ENCODE peak calls at places on chromosomes 5 and 9, in eight cellular contexts. One of them, this sample, is unnamed.
A peak's percentile ranks its signal among the peaks of the same experiment; 100 is the strongest.

GRCh38 chr5:60287174-60287771 is 393.7 kb upstream of the PDE4D start:
- DNase-seq in stomach: peak; percentile 46
- DNase-seq in suprapubic skin: no peak
- DNase-seq in A549: peak; percentile 88
- DNase-seq in body of pancreas: peak; percentile 71
- DNase-seq in K562: peak; percentile 66
- DNase-seq in IMR-90: peak; percentile 16
- DNase-seq in uterus: no peak
- DNase-seq in this sample: no peak

GRCh38 chr5:92552206-92553160 is 1028.5 kb downstream of the NR2F1-AS1 start:
- DNase-seq in stomach: no peak
- DNase-seq in suprapubic skin: no peak
- DNase-seq in A549: peak; percentile 93
- DNase-seq in body of pancreas: no peak
- DNase-seq in K562: no peak
- DNase-seq in IMR-90: peak; percentile 99
- DNase-seq in uterus: no peak
- DNase-seq in this sample: no peak

GRCh38 chr9:16727452-16728127 is 142.9 kb downstream of the BNC2 start:
- DNase-seq in stomach: no peak
- DNase-seq in suprapubic skin: no peak
- DNase-seq in A549: no peak
- DNase-seq in body of pancreas: no peak
- DNase-seq in K562: no peak
- DNase-seq in IMR-90: peak; percentile 39
- DNase-seq in uterus: no peak
- DNase-seq in this sample: no peak

GRCh38 chr5:180825768-180826525 is 23.3 kb upstream of the MGAT1 start:
- DNase-seq in stomach: peak; percentile 88
- DNase-seq in suprapubic skin: no peak
- DNase-seq in A549: no peak
- DNase-seq in body of pancreas: peak; percentile 94
- DNase-seq in K562: no peak
- DNase-seq in IMR-90: peak; percentile 85
- DNase-seq in uterus: no peak
- DNase-seq in this sample: no peak

GRCh38 chr5:72523960-72524582 is 16.9 kb upstream of the ZNF366 start:
- DNase-seq in stomach: no peak
- DNase-seq in suprapubic skin: no peak
- DNase-seq in A549: peak; percentile 83
- DNase-seq in body of pancreas: no peak
- DNase-seq in K562: peak; percentile 75
- DNase-seq in IMR-90: peak; percentile 88
- DNase-seq in uterus: no peak
- DNase-seq in this sample: no peak

GRCh38 chr5:68953151-68953884 is 140.5 kb upstream of the SLC30A5 start:
- DNase-seq in stomach: no peak
- DNase-seq in suprapubic skin: no peak
- DNase-seq in A549: no peak
- DNase-seq in body of pancreas: no peak
- DNase-seq in K562: no peak
- DNase-seq in IMR-90: no peak
- DNase-seq in uterus: peak; percentile 56
- DNase-seq in this sample: no peak

GRCh38 chr9:366620-367019 is 152.0 kb downstream of the DOCK8 start:
- DNase-seq in stomach: no peak
- DNase-seq in suprapubic skin: no peak
- DNase-seq in A549: no peak
- DNase-seq in body of pancreas: no peak
- DNase-seq in K562: peak; percentile 9
- DNase-seq in IMR-90: no peak
- DNase-seq in uterus: no peak
- DNase-seq in this sample: no peak

GRCh38 chr5:32044904-32045303 is 129.2 kb downstream of the GOLPH3 start:
- DNase-seq in stomach: no peak
- DNase-seq in suprapubic skin: no peak
- DNase-seq in A549: peak; percentile 34
- DNase-seq in body of pancreas: no peak
- DNase-seq in K562: no peak
- DNase-seq in IMR-90: peak; percentile 42
- DNase-seq in uterus: no peak
- DNase-seq in this sample: no peak

GRCh38 chr5:174945853-174946252 is 221.5 kb downstream of the MSX2 start:
- DNase-seq in stomach: no peak
- DNase-seq in suprapubic skin: no peak
- DNase-seq in A549: no peak
- DNase-seq in body of pancreas: no peak
- DNase-seq in K562: no peak
- DNase-seq in IMR-90: no peak
- DNase-seq in uterus: no peak
- DNase-seq in this sample: no peak

GRCh38 chr9:35340046-35340445 is 149.9 kb upstream of the RUSC2 start:
- DNase-seq in stomach: no peak
- DNase-seq in suprapubic skin: no peak
- DNase-seq in A549: no peak
- DNase-seq in body of pancreas: no peak
- DNase-seq in K562: no peak
- DNase-seq in IMR-90: peak; percentile 25
- DNase-seq in uterus: no peak
- DNase-seq in this sample: no peak

GRCh38 chr9:14958989-14959388 is 48.8 kb upstream of the FREM1 start:
- DNase-seq in stomach: no peak
- DNase-seq in suprapubic skin: no peak
- DNase-seq in A549: no peak
- DNase-seq in body of pancreas: no peak
- DNase-seq in K562: no peak
- DNase-seq in IMR-90: no peak
- DNase-seq in uterus: no peak
- DNase-seq in this sample: no peak

GRCh38 chr9:2320126-2320525 is 301.5 kb upstream of the VLDLR start:
- DNase-seq in stomach: no peak
- DNase-seq in suprapubic skin: no peak
- DNase-seq in A549: no peak
- DNase-seq in body of pancreas: no peak
- DNase-seq in K562: no peak
- DNase-seq in IMR-90: peak; percentile 67
- DNase-seq in uterus: no peak
- DNase-seq in this sample: no peak

GRCh38 chr5:39355324-39355723 is 9.0 kb downstream of the C9 start:
- DNase-seq in stomach: no peak
- DNase-seq in suprapubic skin: no peak
- DNase-seq in A549: peak; percentile 1
- DNase-seq in body of pancreas: no peak
- DNase-seq in K562: no peak
- DNase-seq in IMR-90: no peak
- DNase-seq in uterus: no peak
- DNase-seq in this sample: no peak

GRCh38 chr9:124551472-124552339 is 44.5 kb upstream of the NR5A1 start:
- DNase-seq in stomach: peak; percentile 38
- DNase-seq in suprapubic skin: no peak
- DNase-seq in A549: peak; percentile 66
- DNase-seq in body of pancreas: peak; percentile 30
- DNase-seq in K562: peak; percentile 70
- DNase-seq in IMR-90: peak; percentile 73
- DNase-seq in uterus: no peak
- DNase-seq in this sample: no peak

GRCh38 chr5:6480133-6481051 is 31.7 kb downstream of the UBE2QL1 start:
- DNase-seq in stomach: no peak
- DNase-seq in suprapubic skin: no peak
- DNase-seq in A549: no peak
- DNase-seq in body of pancreas: no peak
- DNase-seq in K562: peak; percentile 15
- DNase-seq in IMR-90: no peak
- DNase-seq in uterus: no peak
- DNase-seq in this sample: no peak

DNA sequence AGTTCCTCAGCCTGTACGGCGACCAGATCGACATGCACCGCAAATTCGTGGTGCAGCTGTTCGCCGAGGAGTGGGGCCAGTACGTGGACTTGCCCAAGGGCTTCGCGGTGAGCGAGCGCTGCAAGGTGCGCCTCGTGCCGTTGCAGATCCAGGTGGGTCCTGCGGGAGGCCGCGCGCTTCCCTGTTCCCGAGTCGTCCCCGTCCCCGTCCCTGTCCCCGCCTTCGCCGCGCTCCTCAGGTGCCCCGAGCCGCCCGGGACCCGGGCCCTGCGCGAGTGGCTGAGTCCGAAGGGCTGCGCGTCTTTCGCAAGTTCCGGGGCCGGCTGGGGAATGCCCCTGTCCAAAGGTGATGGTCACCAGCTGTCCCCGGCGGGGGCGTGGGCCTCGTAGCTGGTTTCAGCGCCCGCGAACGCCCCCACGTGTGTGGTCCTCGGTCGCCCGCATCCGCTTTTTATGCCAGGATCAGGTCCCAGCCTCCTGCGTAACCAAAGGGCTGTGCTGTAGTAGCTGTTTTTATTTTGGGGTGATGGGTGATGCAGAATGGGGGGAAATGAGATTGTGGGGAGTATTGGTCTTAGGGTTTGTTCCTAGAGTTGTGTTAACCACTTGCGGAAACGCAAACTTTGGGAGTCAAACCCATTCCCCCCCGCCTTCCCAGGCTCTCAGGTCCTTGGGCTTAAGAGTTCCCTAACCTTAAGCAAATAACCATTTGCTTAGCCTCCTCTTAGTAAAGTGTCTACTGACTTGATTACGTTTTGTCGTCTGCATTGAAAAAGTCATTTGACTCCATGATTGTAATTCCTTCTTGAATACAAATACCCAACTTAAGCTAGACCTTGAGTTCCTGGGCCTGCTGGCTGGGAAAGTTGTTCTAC is 612 bp downstream of the ISOC1 start:
- DNase-seq in stomach: peak; percentile 68
- DNase-seq in suprapubic skin: peak; percentile 82
- DNase-seq in A549: peak; percentile 36
- DNase-seq in body of pancreas: peak; percentile 75
- DNase-seq in K562: peak; percentile 80
- DNase-seq in IMR-90: peak; percentile 31
- DNase-seq in uterus: peak; percentile 67
- DNase-seq in this sample: peak; percentile 93
- TF ChIP-seq CTCF in stomach: no peak
- TF ChIP-seq CTCF in suprapubic skin: no peak
- TF ChIP-seq CTCF in A549: peak; percentile 6
- TF ChIP-seq CTCF in body of pancreas: no peak
- TF ChIP-seq CTCF in K562: peak; percentile 20
- TF ChIP-seq CTCF in IMR-90: peak; percentile 9
- TF ChIP-seq CTCF in uterus: no peak
- TF ChIP-seq CTCF in this sample: no peak

GRCh38 chr5:66684663-66685062 is 88.5 kb downstream of the MAST4 start:
- DNase-seq in stomach: no peak
- DNase-seq in suprapubic skin: no peak
- DNase-seq in A549: no peak
- DNase-seq in body of pancreas: no peak
- DNase-seq in K562: no peak
- DNase-seq in IMR-90: no peak
- DNase-seq in uterus: no peak
- DNase-seq in this sample: no peak
- TF ChIP-seq POLR2A in stomach: no peak
- TF ChIP-seq POLR2A in suprapubic skin: no peak
- TF ChIP-seq POLR2A in A549: no peak
- TF ChIP-seq POLR2A in body of pancreas: no peak
- TF ChIP-seq POLR2A in K562: no peak
- TF ChIP-seq POLR2A in IMR-90: no peak
- TF ChIP-seq POLR2A in uterus: no peak
- TF ChIP-seq POLR2A in this sample: no peak

GRCh38 chr9:96741771-96742170 is 36.1 kb downstream of the ZNF510 start:
- DNase-seq in stomach: no peak
- DNase-seq in suprapubic skin: no peak
- DNase-seq in A549: no peak
- DNase-seq in body of pancreas: no peak
- DNase-seq in K562: no peak
- DNase-seq in IMR-90: no peak
- DNase-seq in uterus: no peak
- DNase-seq in this sample: no peak

DNA sequence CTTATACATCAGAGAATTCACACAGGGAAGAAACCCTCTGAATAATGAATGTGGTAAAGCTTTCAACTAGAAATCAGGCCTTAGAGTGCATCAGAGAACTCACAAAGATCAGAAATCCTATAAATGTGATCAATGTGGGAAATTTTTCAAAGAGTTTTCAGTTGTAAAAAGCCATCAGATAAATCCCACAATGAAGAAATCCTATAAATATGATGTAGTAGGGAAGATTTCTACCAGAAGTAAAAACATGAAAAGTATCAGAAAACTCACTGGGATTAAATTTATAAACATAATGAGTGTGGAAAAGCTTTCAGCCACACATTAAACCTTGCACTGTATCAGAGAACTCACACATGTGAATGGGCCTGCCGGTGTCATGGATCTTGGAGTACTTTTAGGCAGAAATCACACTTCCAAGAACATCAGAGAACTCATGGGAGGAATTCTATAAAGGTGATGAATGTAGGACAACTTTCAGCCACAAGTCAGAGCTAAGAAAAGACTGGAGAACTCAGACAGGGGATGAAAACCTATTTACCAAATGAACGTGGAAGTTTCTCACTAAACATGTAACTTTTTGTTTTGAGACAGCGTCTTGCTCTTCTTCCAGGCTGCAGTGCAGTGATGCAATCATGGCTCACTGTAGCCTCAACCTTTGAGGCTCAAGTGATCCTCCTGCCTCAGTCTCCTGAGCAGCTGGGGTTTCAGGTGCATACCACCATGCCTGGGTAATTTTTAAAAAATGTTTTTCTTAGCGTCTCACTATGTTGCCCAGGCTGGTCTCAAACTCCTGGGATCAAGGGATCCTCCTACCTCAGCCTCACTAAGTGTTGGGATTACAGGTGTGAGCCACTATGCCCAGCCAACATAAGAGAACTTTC is 39.5 kb downstream of the ZNF510 start:
- DNase-seq in stomach: no peak
- DNase-seq in suprapubic skin: no peak
- DNase-seq in A549: no peak
- DNase-seq in body of pancreas: no peak
- DNase-seq in K562: no peak
- DNase-seq in IMR-90: no peak
- DNase-seq in uterus: no peak
- DNase-seq in this sample: no peak
- H3K9me3 ChIP-seq in stomach: peaks cover 17% of the 10 kb centered on the region
- H3K9me3 ChIP-seq in suprapubic skin: peaks cover 53% of the 10 kb centered on the region
- H3K9me3 ChIP-seq in A549: peaks cover 90% of the 10 kb centered on the region
- H3K9me3 ChIP-seq in body of pancreas: no peaks in the 10 kb centered on the region
- H3K9me3 ChIP-seq in K562: no peaks in the 10 kb centered on the region
- H3K9me3 ChIP-seq in IMR-90: peaks cover 15% of the 10 kb centered on the region
- H3K9me3 ChIP-seq in uterus: no peaks in the 10 kb centered on the region
- H3K9me3 ChIP-seq in this sample: peaks cover 98% of the 10 kb centered on the region

GRCh38 chr5:143964919-143965318 is 153.0 kb downstream of the HMHB1 start:
- DNase-seq in stomach: no peak
- DNase-seq in suprapubic skin: no peak
- DNase-seq in A549: peak; percentile 65
- DNase-seq in body of pancreas: no peak
- DNase-seq in K562: no peak
- DNase-seq in IMR-90: peak; percentile 66
- DNase-seq in uterus: no peak
- DNase-seq in this sample: no peak

GRCh38 chr5:143966280-143966679 is 154.3 kb downstream of the HMHB1 start:
- DNase-seq in stomach: no peak
- DNase-seq in suprapubic skin: no peak
- DNase-seq in A549: no peak
- DNase-seq in body of pancreas: no peak
- DNase-seq in K562: no peak
- DNase-seq in IMR-90: no peak
- DNase-seq in uterus: no peak
- DNase-seq in this sample: no peak

GRCh38 chr5:143972068-143972467 is 160.1 kb downstream of the HMHB1 start:
- DNase-seq in stomach: no peak
- DNase-seq in suprapubic skin: no peak
- DNase-seq in A549: no peak
- DNase-seq in body of pancreas: no peak
- DNase-seq in K562: no peak
- DNase-seq in IMR-90: no peak
- DNase-seq in uterus: no peak
- DNase-seq in this sample: no peak

GRCh38 chr5:143968071-143968878 is 156.3 kb downstream of the HMHB1 start:
- DNase-seq in stomach: no peak
- DNase-seq in suprapubic skin: no peak
- DNase-seq in A549: peak; percentile 75
- DNase-seq in body of pancreas: no peak
- DNase-seq in K562: peak; percentile 4
- DNase-seq in IMR-90: peak; percentile 78
- DNase-seq in uterus: no peak
- DNase-seq in this sample: no peak
- TF ChIP-seq CTCF in stomach: no peak
- TF ChIP-seq CTCF in suprapubic skin: no peak
- TF ChIP-seq CTCF in A549: peak; percentile 68
- TF ChIP-seq CTCF in body of pancreas: no peak
- TF ChIP-seq CTCF in K562: no peak
- TF ChIP-seq CTCF in IMR-90: peak; percentile 52
- TF ChIP-seq CTCF in uterus: no peak
- TF ChIP-seq CTCF in this sample: no peak